ENCODE peak calls at places on chromosomes 16 and 17, in six cellular contexts. One of them, this sample, is unnamed.

GRCh38 chr16:62041401-62041800 is 5.2 kb upstream of the CDH8 start:
- DNase-seq in AG20443: peak; percentile 66
- DNase-seq in EH: peak; percentile 32
- DNase-seq in globus pallidus: peak; percentile 81
- DNase-seq in RCC 7860: peak; percentile 26
- DNase-seq in MCF 10A: peak; percentile 45
- DNase-seq in this sample: no peak

GRCh38 chr17:21842332-21843317 is 150.3 kb downstream of the KCNJ18 start:
- DNase-seq in AG20443: no peak
- DNase-seq in EH: no peak
- DNase-seq in globus pallidus: no peak
- DNase-seq in RCC 7860: no peak
- DNase-seq in MCF 10A: no peak
- DNase-seq in this sample: no peak

GRCh38 chr17:79632432-79632735 is 21.5 kb upstream of the RBFOX3 start:
- DNase-seq in AG20443: no peak
- DNase-seq in EH: no peak
- DNase-seq in globus pallidus: no peak
- DNase-seq in RCC 7860: no peak
- DNase-seq in MCF 10A: no peak
- DNase-seq in this sample: no peak

GRCh38 chr16:77273815-77274214 is 74.6 kb downstream of the SYCE1L start:
- DNase-seq in AG20443: no peak
- DNase-seq in EH: no peak
- DNase-seq in globus pallidus: no peak
- DNase-seq in RCC 7860: no peak
- DNase-seq in MCF 10A: peak; percentile 75
- DNase-seq in this sample: no peak

GRCh38 chr17:42698736-42699414 is 16.5 kb downstream of the CNTNAP1 start:
- DNase-seq in AG20443: peak; percentile 92
- DNase-seq in EH: peak; percentile 89
- DNase-seq in globus pallidus: no peak
- DNase-seq in RCC 7860: no peak
- DNase-seq in MCF 10A: peak; percentile 43
- DNase-seq in this sample: peak; percentile 27

GRCh38 chr17:79340771-79341528 is 266.3 kb downstream of the ENGASE start:
- DNase-seq in AG20443: no peak
- DNase-seq in EH: no peak
- DNase-seq in globus pallidus: no peak
- DNase-seq in RCC 7860: no peak
- DNase-seq in MCF 10A: no peak
- DNase-seq in this sample: no peak

GRCh38 chr16:85350973-85351372 is 238.7 kb upstream of the CIBAR2 start:
- DNase-seq in AG20443: peak; percentile 85
- DNase-seq in EH: peak; percentile 98
- DNase-seq in globus pallidus: peak; percentile 95
- DNase-seq in RCC 7860: peak; percentile 91
- DNase-seq in MCF 10A: peak; percentile 100
- DNase-seq in this sample: peak; percentile 95

GRCh38 chr17:5877948-5878347 is 192.2 kb upstream of the WSCD1 start:
- DNase-seq in AG20443: no peak
- DNase-seq in EH: no peak
- DNase-seq in globus pallidus: peak; percentile 94
- DNase-seq in RCC 7860: no peak
- DNase-seq in MCF 10A: no peak
- DNase-seq in this sample: no peak

GRCh38 chr16:87626905-87627304 is 24.6 kb downstream of the JPH3 start:
- DNase-seq in AG20443: no peak
- DNase-seq in EH: no peak
- DNase-seq in globus pallidus: no peak
- DNase-seq in RCC 7860: no peak
- DNase-seq in MCF 10A: peak; percentile 47
- DNase-seq in this sample: no peak

GRCh38 chr16:23400387-23400930 is 52.5 kb downstream of the COG7 start:
- DNase-seq in AG20443: no peak
- DNase-seq in EH: no peak
- DNase-seq in globus pallidus: no peak
- DNase-seq in RCC 7860: no peak
- DNase-seq in MCF 10A: no peak
- DNase-seq in this sample: no peak

GRCh38 chr16:50257876-50258275 is 8.5 kb upstream of the ADCY7 start:
- DNase-seq in AG20443: no peak
- DNase-seq in EH: no peak
- DNase-seq in globus pallidus: no peak
- DNase-seq in RCC 7860: no peak
- DNase-seq in MCF 10A: no peak
- DNase-seq in this sample: no peak

GRCh38 chr17:48630925-48631692 is 5.0 kb upstream of the HOXB9 start:
- DNase-seq in AG20443: no peak
- DNase-seq in EH: no peak
- DNase-seq in globus pallidus: no peak
- DNase-seq in RCC 7860: no peak
- DNase-seq in MCF 10A: no peak
- DNase-seq in this sample: peak; percentile 85

GRCh38 chr17:38602453-38602852 is 3.3 kb downstream of the SRCIN1 start:
- DNase-seq in AG20443: peak; percentile 51
- DNase-seq in EH: peak; percentile 39
- DNase-seq in globus pallidus: no peak
- DNase-seq in RCC 7860: no peak
- DNase-seq in MCF 10A: no peak
- DNase-seq in this sample: no peak